ENCODE peak calls at places on chromosomes 4 and X, in six cellular contexts. One of them, this sample, is unnamed.

GRCh38 chrX:68146054-68146453 is 287.2 kb downstream of the OPHN1 start:
- DNase-seq in H1: no peak
- DNase-seq in neuronal stem cell: no peak
- DNase-seq in IMR-90: peak; percentile 62
- DNase-seq in mesendoderm: peak; percentile 42
- DNase-seq in trophoblast cell: peak; percentile 26
- DNase-seq in this sample: peak; percentile 43

GRCh38 chr4:6058531-6059374 is 40.5 kb upstream of the C4orf50 start:
- DNase-seq in H1: no peak
- DNase-seq in neuronal stem cell: no peak
- DNase-seq in IMR-90: no peak
- DNase-seq in mesendoderm: no peak
- DNase-seq in trophoblast cell: no peak
- DNase-seq in this sample: no peak

GRCh38 chr4:184383497-184384055 is 90.8 kb downstream of the IRF2 start:
- DNase-seq in H1: no peak
- DNase-seq in neuronal stem cell: no peak
- DNase-seq in IMR-90: peak; percentile 99
- DNase-seq in mesendoderm: no peak
- DNase-seq in trophoblast cell: peak; percentile 55
- DNase-seq in this sample: peak; percentile 96

GRCh38 chrX:107551546-107551945 is 76.8 kb upstream of the PRPS1 start:
- DNase-seq in H1: no peak
- DNase-seq in neuronal stem cell: no peak
- DNase-seq in IMR-90: no peak
- DNase-seq in mesendoderm: no peak
- DNase-seq in trophoblast cell: no peak
- DNase-seq in this sample: no peak

GRCh38 chr4:175253184-175253902 is 335.2 kb downstream of the ADAM29 start:
- DNase-seq in H1: no peak
- DNase-seq in neuronal stem cell: no peak
- DNase-seq in IMR-90: no peak
- DNase-seq in mesendoderm: peak; percentile 37
- DNase-seq in trophoblast cell: peak; percentile 42
- DNase-seq in this sample: peak; percentile 3

GRCh38 chr4:120156115-120156718 is 89.6 kb upstream of the MAD2L1 start:
- DNase-seq in H1: no peak
- DNase-seq in neuronal stem cell: peak; percentile 69
- DNase-seq in IMR-90: peak; percentile 80
- DNase-seq in mesendoderm: peak; percentile 79
- DNase-seq in trophoblast cell: peak; percentile 87
- DNase-seq in this sample: peak; percentile 69

GRCh38 chr4:98659106-98659592 is 738 bp upstream of the TSPAN5 start:
- DNase-seq in H1: no peak
- DNase-seq in neuronal stem cell: no peak
- DNase-seq in IMR-90: peak; percentile 57
- DNase-seq in mesendoderm: peak; percentile 76
- DNase-seq in trophoblast cell: peak; percentile 7
- DNase-seq in this sample: peak; percentile 66

GRCh38 chr4:154416183-154416543 is 75.4 kb downstream of the DCHS2 start:
- DNase-seq in H1: peak; percentile 69
- DNase-seq in neuronal stem cell: peak; percentile 31
- DNase-seq in IMR-90: no peak
- DNase-seq in mesendoderm: peak; percentile 70
- DNase-seq in trophoblast cell: no peak
- DNase-seq in this sample: peak; percentile 30

GRCh38 chr4:122921971-122922876 is at the start of gene NUDT6:
- DNase-seq in H1: peak; percentile 83
- DNase-seq in neuronal stem cell: peak; percentile 60
- DNase-seq in IMR-90: peak; percentile 69
- DNase-seq in mesendoderm: peak; percentile 84
- DNase-seq in trophoblast cell: peak; percentile 65
- DNase-seq in this sample: peak; percentile 76

GRCh38 chr4:57023104-57023503 is 44.4 kb downstream of the POLR2B start:
- DNase-seq in H1: no peak
- DNase-seq in neuronal stem cell: no peak
- DNase-seq in IMR-90: peak; percentile 97
- DNase-seq in mesendoderm: no peak
- DNase-seq in trophoblast cell: no peak
- DNase-seq in this sample: peak; percentile 89

DNA sequence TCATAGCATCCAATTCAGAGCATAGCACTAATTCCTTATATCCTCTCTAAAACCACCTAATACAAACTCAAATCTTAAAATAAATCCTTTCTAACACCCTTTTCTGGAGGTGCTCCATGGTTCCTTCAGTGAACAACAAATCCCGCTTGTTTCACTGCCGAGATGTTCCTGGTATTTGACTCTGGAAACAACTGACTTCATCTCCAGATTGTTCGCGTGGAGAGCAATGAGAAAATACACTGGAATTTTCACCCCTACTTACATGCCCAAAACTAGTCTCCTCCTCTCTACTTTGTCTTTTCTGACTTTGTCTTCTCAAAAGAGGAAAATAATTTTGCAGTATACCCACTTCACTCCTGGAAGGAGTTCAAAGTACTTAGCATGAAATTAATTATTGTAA is 129.0 kb downstream of the PLS3 start:
- DNase-seq in H1: no peak
- DNase-seq in neuronal stem cell: no peak
- DNase-seq in IMR-90: peak; percentile 9
- DNase-seq in mesendoderm: peak; percentile 48
- DNase-seq in trophoblast cell: no peak
- DNase-seq in this sample: no peak
- H2BK120ac ChIP-seq in H1: no peak overlapping the region
- H2BK120ac ChIP-seq in neuronal stem cell: no peak overlapping the region
- H2BK120ac ChIP-seq in IMR-90: no peak overlapping the region
- H2BK120ac ChIP-seq in mesendoderm: no peak overlapping the region
- H2BK120ac ChIP-seq in trophoblast cell: no peak overlapping the region
- H2BK120ac ChIP-seq in this sample: no peak overlapping the region

GRCh38 chrX:40147399-40148188 is 49.8 kb upstream of the BCOR start:
- DNase-seq in H1: peak; percentile 60
- DNase-seq in neuronal stem cell: no peak
- DNase-seq in IMR-90: no peak
- DNase-seq in mesendoderm: peak; percentile 32
- DNase-seq in trophoblast cell: peak; percentile 66
- DNase-seq in this sample: peak; percentile 17
- H3K4me1 ChIP-seq in H1: peaks cover 8% of the 10 kb centered on the region
- H3K4me1 ChIP-seq in neuronal stem cell: peaks cover 17% of the 10 kb centered on the region
- H3K4me1 ChIP-seq in IMR-90: no peaks in the 10 kb centered on the region
- H3K4me1 ChIP-seq in mesendoderm: peaks cover 4% of the 10 kb centered on the region
- H3K4me1 ChIP-seq in trophoblast cell: peaks cover 33% of the 10 kb centered on the region
- H3K4me1 ChIP-seq in this sample: peaks cover 46% of the 10 kb centered on the region

GRCh38 chr4:151175204-151175603 is 75.8 kb downstream of the RPS3A start:
- DNase-seq in H1: no peak
- DNase-seq in neuronal stem cell: no peak
- DNase-seq in IMR-90: no peak
- DNase-seq in mesendoderm: no peak
- DNase-seq in trophoblast cell: no peak
- DNase-seq in this sample: no peak
- H3K4me3 ChIP-seq in H1: no peak overlapping the region
- H3K4me3 ChIP-seq in neuronal stem cell: no peak overlapping the region
- H3K4me3 ChIP-seq in IMR-90: no peak overlapping the region
- H3K4me3 ChIP-seq in mesendoderm: no peak overlapping the region
- H3K4me3 ChIP-seq in trophoblast cell: no peak overlapping the region
- H3K4me3 ChIP-seq in this sample: no peak overlapping the region

DNA sequence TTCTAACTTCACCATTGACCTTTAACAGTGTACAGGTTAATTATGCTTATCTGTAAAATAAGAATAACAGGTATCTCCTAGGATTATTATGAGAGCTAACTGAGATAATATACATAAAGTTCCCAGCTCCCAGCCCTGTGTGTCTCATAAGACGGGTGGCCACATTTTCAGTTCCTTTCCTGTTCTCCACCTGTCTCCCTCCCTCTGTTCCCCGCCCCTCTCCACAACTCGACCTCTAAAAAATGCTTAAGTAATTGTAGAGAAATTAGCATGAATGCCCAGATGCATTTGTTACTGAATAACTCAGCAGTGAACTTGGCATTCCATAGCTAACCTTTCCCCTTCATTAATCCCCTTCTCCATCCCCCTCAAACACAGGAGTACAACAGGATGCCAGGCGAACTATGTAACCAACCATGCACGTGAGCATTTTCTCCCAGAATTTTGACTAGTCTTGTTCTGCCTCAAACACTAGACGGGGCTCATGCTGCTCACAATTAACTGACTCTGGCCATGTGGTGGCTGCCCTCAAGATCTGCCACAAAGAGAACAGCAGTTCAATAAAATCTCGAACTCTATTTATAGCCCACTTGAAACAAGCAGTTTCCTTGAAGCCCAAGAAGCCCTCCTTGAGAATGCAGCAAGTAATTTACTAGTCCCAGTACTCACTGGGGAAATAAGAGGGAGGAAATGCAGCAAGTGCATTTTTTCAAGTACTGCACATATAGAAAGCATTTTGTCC is 351.2 kb downstream of the ARHGAP24 start:
- DNase-seq in H1: peak; percentile 56
- DNase-seq in neuronal stem cell: peak; percentile 30
- DNase-seq in IMR-90: peak; percentile 58
- DNase-seq in mesendoderm: peak; percentile 87
- DNase-seq in trophoblast cell: no peak
- DNase-seq in this sample: peak; percentile 89
- H2BK120ac ChIP-seq in H1: peak overlapping the region; percentile 5
- H2BK120ac ChIP-seq in neuronal stem cell: no peak overlapping the region
- H2BK120ac ChIP-seq in IMR-90: no peak overlapping the region
- H2BK120ac ChIP-seq in mesendoderm: no peak overlapping the region
- H2BK120ac ChIP-seq in trophoblast cell: no peak overlapping the region
- H2BK120ac ChIP-seq in this sample: no peak overlapping the region

DNA sequence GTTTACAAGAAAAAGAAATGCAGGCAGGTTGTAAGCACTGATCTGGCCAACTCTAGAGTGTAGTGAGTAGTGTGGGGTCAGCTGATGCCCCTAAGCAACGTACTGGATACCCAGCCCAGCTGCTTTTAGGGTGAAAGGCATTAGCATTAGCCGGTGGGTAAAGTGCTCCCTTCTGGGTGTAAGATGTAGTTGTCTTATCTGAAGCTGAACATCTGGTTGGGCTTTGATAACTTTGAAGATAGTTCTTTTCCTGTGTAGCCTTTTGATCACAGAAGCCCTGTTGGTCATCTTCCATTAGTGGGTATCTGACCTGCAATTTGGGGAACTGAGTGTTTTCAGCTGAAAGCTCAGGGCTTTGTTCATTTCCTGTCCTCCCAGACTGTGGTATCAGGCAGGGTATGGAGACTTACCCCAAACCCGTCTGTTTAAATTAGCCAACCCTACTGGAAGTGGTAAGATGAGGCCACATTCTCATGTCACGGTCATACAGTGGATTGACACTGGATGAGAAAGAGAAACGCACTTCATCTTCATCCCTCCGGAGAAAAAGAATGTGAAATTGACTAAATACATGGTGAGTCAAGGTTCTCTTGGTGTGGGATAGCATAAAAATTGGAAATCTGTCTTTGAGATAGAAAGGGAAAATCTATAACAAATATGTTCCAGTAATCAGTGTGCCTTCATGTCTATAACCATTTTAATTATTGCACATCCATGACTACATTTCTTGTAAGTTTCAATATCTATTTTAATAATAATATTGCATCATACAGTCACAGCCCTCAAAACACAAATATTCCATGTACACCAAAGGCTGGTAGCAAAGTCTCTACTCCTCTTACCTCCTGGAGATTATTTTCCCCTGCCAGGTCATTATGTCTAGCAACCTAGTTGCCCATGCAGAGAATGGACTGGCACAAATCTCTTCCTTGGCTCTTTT is 8.7 kb downstream of the RHOH start:
- DNase-seq in H1: no peak
- DNase-seq in neuronal stem cell: no peak
- DNase-seq in IMR-90: no peak
- DNase-seq in mesendoderm: peak; percentile 24
- DNase-seq in trophoblast cell: peak; percentile 11
- DNase-seq in this sample: no peak
- H3K4me1 ChIP-seq in H1: peaks cover 5% of the 10 kb centered on the region
- H3K4me1 ChIP-seq in neuronal stem cell: no peaks in the 10 kb centered on the region
- H3K4me1 ChIP-seq in IMR-90: no peaks in the 10 kb centered on the region
- H3K4me1 ChIP-seq in mesendoderm: no peaks in the 10 kb centered on the region
- H3K4me1 ChIP-seq in trophoblast cell: no peaks in the 10 kb centered on the region
- H3K4me1 ChIP-seq in this sample: no peaks in the 10 kb centered on the region

GRCh38 chr4:76028242-76028859 is 5.1 kb upstream of the CXCL10 start:
- DNase-seq in H1: no peak
- DNase-seq in neuronal stem cell: no peak
- DNase-seq in IMR-90: peak; percentile 17
- DNase-seq in mesendoderm: no peak
- DNase-seq in trophoblast cell: peak; percentile 22
- DNase-seq in this sample: no peak
- H3K4me3 ChIP-seq in H1: no peak overlapping the region
- H3K4me3 ChIP-seq in neuronal stem cell: no peak overlapping the region
- H3K4me3 ChIP-seq in IMR-90: peak overlapping the region; percentile 40
- H3K4me3 ChIP-seq in mesendoderm: no peak overlapping the region
- H3K4me3 ChIP-seq in trophoblast cell: no peak overlapping the region
- H3K4me3 ChIP-seq in this sample: peak overlapping the region; percentile 68

This sample was measured in mesenchymal stem cell.